ENCODE peak calls at places on chromosome 10, in nine cellular contexts. F, C, Y, S, T, Q, E, B and R are unnamed samples.

GRCh38 chr10:89648074-89648473 is 3.0 kb upstream of the PANK1 start:
- ATAC-seq in F (no peak), C (no peak), Y (no peak), S (peak), T (no peak), Q (no peak), E (no peak), B (no peak), R (no peak)

GRCh38 chr10:32937824-32938482 is 20.1 kb downstream of the ITGB1 start:
- ATAC-seq in F (no peak), C (no peak), Y (no peak), S (peak), T (no peak), Q (peak), E (no peak), B (no peak), R (peak)

GRCh38 chr10:130027716-130028464 is 63.8 kb upstream of the EBF3 start:
- ATAC-seq in F (no peak), C (no peak), Y (no peak), S (no peak), T (no peak), Q (no peak), E (no peak), B (no peak), R (no peak)

GRCh38 chr10:32501906-32502305 is 56.0 kb downstream of the CCDC7 start:
- ATAC-seq in F (no peak), C (no peak), Y (no peak), S (no peak), T (no peak), Q (no peak), E (no peak), B (no peak), R (no peak)

GRCh38 chr10:81018898-81019890 is 481.5 kb downstream of the SH2D4B start:
- ATAC-seq in F (no peak), C (peak), Y (no peak), S (no peak), T (no peak), Q (peak), E (no peak), B (no peak), R (peak)

GRCh38 chr10:71476249-71477011 is 79.7 kb downstream of the CDH23 start:
- ATAC-seq in F (no peak), C (no peak), Y (no peak), S (peak), T (no peak), Q (no peak), E (no peak), B (no peak), R (no peak)

GRCh38 chr10:112115781-112116385 is 67.7 kb downstream of the GPAM start:
- ATAC-seq in F (no peak), C (peak), Y (peak), S (no peak), T (no peak), Q (peak), E (no peak), B (peak), R (peak)

GRCh38 chr10:84139126-84140035 is at the start of gene GHITM:
- ATAC-seq in F (peak), C (peak), Y (peak), S (peak), T (peak), Q (peak), E (peak), B (peak), R (peak)

GRCh38 chr10:73850863-73851461 is 23.4 kb downstream of the CAMK2G start:
- ATAC-seq in F (no peak), C (no peak), Y (no peak), S (peak), T (no peak), Q (no peak), E (no peak), B (no peak), R (no peak)